ENCODE peak calls at places on chromosomes 7 and 10, in eight cellular contexts. One of them, this sample, is unnamed.

GRCh38 chr7:7354674-7355073 is 172.3 kb downstream of the C1GALT1 start:
- DNase-seq in AG04450: no peak
- DNase-seq in H9: no peak
- DNase-seq in psoas muscle: no peak
- DNase-seq in uterus: no peak
- DNase-seq in lung: no peak
- DNase-seq in CD8-positive, alpha-beta T cell: no peak
- DNase-seq in PC-3: peak
- DNase-seq in this sample: no peak

GRCh38 chr10:27822286-27822685 is 76.7 kb upstream of the MKX start:
- DNase-seq in lung: no peak
- DNase-seq in H9: no peak
- DNase-seq in uterus: no peak
- DNase-seq in psoas muscle: no peak
- DNase-seq in AG04450: peak
- DNase-seq in PC-3: no peak
- DNase-seq in CD8-positive, alpha-beta T cell: no peak
- DNase-seq in this sample: no peak

GRCh38 chr10:74683067-74683466 is 143.3 kb upstream of the KAT6B start:
- DNase-seq in psoas muscle: no peak
- DNase-seq in uterus: no peak
- DNase-seq in lung: no peak
- DNase-seq in CD8-positive, alpha-beta T cell: no peak
- DNase-seq in H9: no peak
- DNase-seq in AG04450: no peak
- DNase-seq in PC-3: no peak
- DNase-seq in this sample: no peak

GRCh38 chr7:108034586-108034985 is 31.6 kb upstream of the LAMB1 start:
- DNase-seq in CD8-positive, alpha-beta T cell: no peak
- DNase-seq in psoas muscle: no peak
- DNase-seq in lung: no peak
- DNase-seq in uterus: no peak
- DNase-seq in PC-3: no peak
- DNase-seq in AG04450: no peak
- DNase-seq in H9: no peak
- DNase-seq in this sample: no peak

GRCh38 chr7:150890853-150891584 is 38.7 kb downstream of the AOC1 start:
- DNase-seq in CD8-positive, alpha-beta T cell: no peak
- DNase-seq in H9: no peak
- DNase-seq in AG04450: no peak
- DNase-seq in uterus: no peak
- DNase-seq in psoas muscle: no peak
- DNase-seq in PC-3: no peak
- DNase-seq in lung: no peak
- DNase-seq in this sample: no peak

GRCh38 chr10:33258951-33259350 is 75.5 kb downstream of the NRP1 start:
- DNase-seq in psoas muscle: no peak
- DNase-seq in uterus: no peak
- DNase-seq in H9: no peak
- DNase-seq in PC-3: peak
- DNase-seq in AG04450: no peak
- DNase-seq in lung: no peak
- DNase-seq in CD8-positive, alpha-beta T cell: no peak
- DNase-seq in this sample: no peak

GRCh38 chr10:103504181-103504783 is 10.8 kb downstream of the NEURL1 start:
- DNase-seq in CD8-positive, alpha-beta T cell: peak
- DNase-seq in H9: no peak
- DNase-seq in AG04450: peak
- DNase-seq in PC-3: peak
- DNase-seq in psoas muscle: no peak
- DNase-seq in uterus: peak
- DNase-seq in lung: no peak
- DNase-seq in this sample: no peak

GRCh38 chr10:117544729-117545140 is 2.2 kb downstream of the EMX2 start:
- DNase-seq in PC-3: no peak
- DNase-seq in AG04450: no peak
- DNase-seq in uterus: no peak
- DNase-seq in lung: no peak
- DNase-seq in H9: peak
- DNase-seq in CD8-positive, alpha-beta T cell: no peak
- DNase-seq in psoas muscle: no peak
- DNase-seq in this sample: no peak

GRCh38 chr7:103447073-103447960 is 1.3 kb upstream of the SLC26A5 start:
- DNase-seq in PC-3: peak
- DNase-seq in psoas muscle: no peak
- DNase-seq in CD8-positive, alpha-beta T cell: no peak
- DNase-seq in lung: peak
- DNase-seq in H9: peak
- DNase-seq in uterus: no peak
- DNase-seq in AG04450: peak
- DNase-seq in this sample: peak

GRCh38 chr7:29627631-29628030 is 64.0 kb downstream of the PRR15 start:
- DNase-seq in uterus: no peak
- DNase-seq in psoas muscle: no peak
- DNase-seq in CD8-positive, alpha-beta T cell: no peak
- DNase-seq in H9: no peak
- DNase-seq in AG04450: no peak
- DNase-seq in PC-3: peak
- DNase-seq in lung: no peak
- DNase-seq in this sample: no peak

GRCh38 chr7:30459591-30460245 is 18.9 kb downstream of the NOD1 start:
- DNase-seq in AG04450: peak
- DNase-seq in uterus: peak
- DNase-seq in lung: no peak
- DNase-seq in CD8-positive, alpha-beta T cell: no peak
- DNase-seq in psoas muscle: no peak
- DNase-seq in H9: no peak
- DNase-seq in PC-3: peak
- DNase-seq in this sample: no peak

GRCh38 chr7:5750026-5750425 is 31.4 kb downstream of the RNF216 start:
- DNase-seq in H9: no peak
- DNase-seq in psoas muscle: no peak
- DNase-seq in PC-3: no peak
- DNase-seq in CD8-positive, alpha-beta T cell: no peak
- DNase-seq in lung: no peak
- DNase-seq in uterus: no peak
- DNase-seq in AG04450: no peak
- DNase-seq in this sample: no peak

GRCh38 chr7:121274467-121274866 is 54.3 kb upstream of the WNT16 start:
- DNase-seq in lung: no peak
- DNase-seq in uterus: no peak
- DNase-seq in CD8-positive, alpha-beta T cell: no peak
- DNase-seq in PC-3: no peak
- DNase-seq in H9: no peak
- DNase-seq in psoas muscle: no peak
- DNase-seq in AG04450: no peak
- DNase-seq in this sample: no peak

GRCh38 chr7:121273467-121274167 is 55.2 kb upstream of the WNT16 start:
- DNase-seq in H9: no peak
- DNase-seq in CD8-positive, alpha-beta T cell: no peak
- DNase-seq in uterus: no peak
- DNase-seq in AG04450: no peak
- DNase-seq in psoas muscle: no peak
- DNase-seq in lung: no peak
- DNase-seq in PC-3: no peak
- DNase-seq in this sample: no peak

GRCh38 chr7:121276276-121276675 is 52.5 kb upstream of the WNT16 start:
- DNase-seq in H9: no peak
- DNase-seq in AG04450: no peak
- DNase-seq in psoas muscle: no peak
- DNase-seq in lung: no peak
- DNase-seq in PC-3: no peak
- DNase-seq in uterus: no peak
- DNase-seq in CD8-positive, alpha-beta T cell: no peak
- DNase-seq in this sample: no peak

GRCh38 chr7:121278120-121279021 is 50.4 kb upstream of the WNT16 start:
- DNase-seq in CD8-positive, alpha-beta T cell: no peak
- DNase-seq in lung: no peak
- DNase-seq in uterus: no peak
- DNase-seq in psoas muscle: no peak
- DNase-seq in PC-3: peak
- DNase-seq in AG04450: no peak
- DNase-seq in H9: no peak
- DNase-seq in this sample: no peak

GRCh38 chr7:121275204-121275603 is 53.6 kb upstream of the WNT16 start:
- DNase-seq in H9: no peak
- DNase-seq in uterus: no peak
- DNase-seq in psoas muscle: no peak
- DNase-seq in PC-3: no peak
- DNase-seq in AG04450: no peak
- DNase-seq in CD8-positive, alpha-beta T cell: no peak
- DNase-seq in lung: no peak
- DNase-seq in this sample: peak
- TF ChIP-seq CTCF in H9: no peak
- TF ChIP-seq CTCF in uterus: no peak
- TF ChIP-seq CTCF in psoas muscle: no peak
- TF ChIP-seq CTCF in PC-3: no peak
- TF ChIP-seq CTCF in AG04450: no peak
- TF ChIP-seq CTCF in CD8-positive, alpha-beta T cell: no peak
- TF ChIP-seq CTCF in lung: no peak
- TF ChIP-seq CTCF in this sample: no peak

GRCh38 chr10:129078322-129078721 is 388.7 kb upstream of the MGMT start:
- DNase-seq in H9: no peak
- DNase-seq in uterus: no peak
- DNase-seq in lung: no peak
- DNase-seq in PC-3: no peak
- DNase-seq in psoas muscle: no peak
- DNase-seq in CD8-positive, alpha-beta T cell: no peak
- DNase-seq in AG04450: no peak
- DNase-seq in this sample: no peak

GRCh38 chr10:129075936-129076335 is 391.1 kb upstream of the MGMT start:
- DNase-seq in H9: no peak
- DNase-seq in uterus: no peak
- DNase-seq in psoas muscle: no peak
- DNase-seq in CD8-positive, alpha-beta T cell: no peak
- DNase-seq in lung: peak
- DNase-seq in PC-3: no peak
- DNase-seq in AG04450: no peak
- DNase-seq in this sample: no peak

GRCh38 chr10:129074939-129075338 is 392.1 kb upstream of the MGMT start:
- DNase-seq in AG04450: no peak
- DNase-seq in lung: peak
- DNase-seq in CD8-positive, alpha-beta T cell: no peak
- DNase-seq in PC-3: no peak
- DNase-seq in H9: no peak
- DNase-seq in uterus: no peak
- DNase-seq in psoas muscle: no peak
- DNase-seq in this sample: no peak

GRCh38 chr10:129079705-129080104 is 387.3 kb upstream of the MGMT start:
- DNase-seq in lung: peak
- DNase-seq in PC-3: no peak
- DNase-seq in psoas muscle: peak
- DNase-seq in H9: no peak
- DNase-seq in CD8-positive, alpha-beta T cell: no peak
- DNase-seq in AG04450: no peak
- DNase-seq in uterus: no peak
- DNase-seq in this sample: no peak

GRCh38 chr10:129078746-129079480 is 388.1 kb upstream of the MGMT start:
- DNase-seq in CD8-positive, alpha-beta T cell: no peak
- DNase-seq in H9: no peak
- DNase-seq in PC-3: no peak
- DNase-seq in AG04450: no peak
- DNase-seq in uterus: no peak
- DNase-seq in psoas muscle: no peak
- DNase-seq in lung: peak
- DNase-seq in this sample: no peak
- H3K27ac ChIP-seq in CD8-positive, alpha-beta T cell: no peak
- H3K27ac ChIP-seq in H9: no peak
- H3K27ac ChIP-seq in PC-3: no peak
- H3K27ac ChIP-seq in AG04450: no peak
- H3K27ac ChIP-seq in uterus: no peak
- H3K27ac ChIP-seq in psoas muscle: no peak
- H3K27ac ChIP-seq in lung: no peak
- H3K27ac ChIP-seq in this sample: no peak

DNA sequence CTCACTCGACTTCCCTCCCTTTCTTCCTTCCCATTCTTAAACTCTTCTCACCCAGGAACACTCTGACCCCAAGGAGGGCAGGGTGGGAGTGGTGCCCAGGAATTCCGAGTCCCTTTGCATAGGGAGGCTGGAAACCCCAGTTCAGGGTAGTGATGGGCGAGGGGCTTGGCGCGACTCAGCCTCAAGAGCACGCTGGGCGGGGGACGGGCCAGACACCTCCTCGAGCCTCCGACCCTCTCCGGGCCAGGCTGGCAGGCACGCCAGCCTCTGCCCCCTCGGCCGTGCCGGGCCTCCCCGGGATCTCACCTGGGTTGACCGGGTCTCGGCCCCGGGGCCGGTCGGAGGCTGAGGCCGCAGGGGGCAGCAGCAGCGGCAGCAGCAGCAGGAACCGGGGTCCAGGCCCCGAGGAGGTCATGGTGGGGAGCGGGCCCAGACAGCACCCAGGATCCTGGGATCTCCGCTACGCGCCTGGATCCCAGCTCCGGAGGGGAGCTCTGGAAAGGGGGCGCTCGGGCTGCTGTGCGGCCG is 457 bp downstream of the PLOD3 start:
- DNase-seq in uterus: no peak
- DNase-seq in CD8-positive, alpha-beta T cell: no peak
- DNase-seq in AG04450: no peak
- DNase-seq in H9: no peak
- DNase-seq in psoas muscle: no peak
- DNase-seq in PC-3: no peak
- DNase-seq in lung: no peak
- DNase-seq in this sample: no peak
- TF ChIP-seq CTCF in uterus: no peak
- TF ChIP-seq CTCF in CD8-positive, alpha-beta T cell: no peak
- TF ChIP-seq CTCF in AG04450: no peak
- TF ChIP-seq CTCF in H9: no peak
- TF ChIP-seq CTCF in psoas muscle: peak
- TF ChIP-seq CTCF in PC-3: no peak
- TF ChIP-seq CTCF in lung: no peak
- TF ChIP-seq CTCF in this sample: no peak

GRCh38 chr7:100730136-100730800 is 3.1 kb upstream of the ZAN start:
- DNase-seq in AG04450: no peak
- DNase-seq in lung: no peak
- DNase-seq in PC-3: no peak
- DNase-seq in psoas muscle: no peak
- DNase-seq in uterus: no peak
- DNase-seq in H9: no peak
- DNase-seq in CD8-positive, alpha-beta T cell: no peak
- DNase-seq in this sample: no peak

GRCh38 chr7:100723732-100724275 is 3.5 kb downstream of the EPO start:
- DNase-seq in uterus: no peak
- DNase-seq in psoas muscle: no peak
- DNase-seq in CD8-positive, alpha-beta T cell: no peak
- DNase-seq in PC-3: no peak
- DNase-seq in AG04450: no peak
- DNase-seq in H9: no peak
- DNase-seq in lung: no peak
- DNase-seq in this sample: peak

GRCh38 chr7:100722480-100723212 is 2.4 kb downstream of the EPO start:
- DNase-seq in uterus: no peak
- DNase-seq in psoas muscle: no peak
- DNase-seq in AG04450: no peak
- DNase-seq in CD8-positive, alpha-beta T cell: no peak
- DNase-seq in lung: no peak
- DNase-seq in H9: no peak
- DNase-seq in PC-3: no peak
- DNase-seq in this sample: peak

GRCh38 chr7:100728196-100728595 is 5.2 kb upstream of the ZAN start:
- DNase-seq in AG04450: no peak
- DNase-seq in CD8-positive, alpha-beta T cell: no peak
- DNase-seq in H9: no peak
- DNase-seq in PC-3: no peak
- DNase-seq in lung: no peak
- DNase-seq in psoas muscle: no peak
- DNase-seq in uterus: no peak
- DNase-seq in this sample: no peak

GRCh38 chr7:100726998-100727761 is 6.2 kb upstream of the ZAN start:
- DNase-seq in psoas muscle: no peak
- DNase-seq in AG04450: no peak
- DNase-seq in CD8-positive, alpha-beta T cell: no peak
- DNase-seq in H9: no peak
- DNase-seq in PC-3: peak
- DNase-seq in lung: no peak
- DNase-seq in uterus: peak
- DNase-seq in this sample: peak
- H3K27ac ChIP-seq in psoas muscle: no peak
- H3K27ac ChIP-seq in AG04450: peak
- H3K27ac ChIP-seq in CD8-positive, alpha-beta T cell: no peak
- H3K27ac ChIP-seq in H9: no peak
- H3K27ac ChIP-seq in PC-3: no peak
- H3K27ac ChIP-seq in lung: peak
- H3K27ac ChIP-seq in uterus: peak
- H3K27ac ChIP-seq in this sample: no peak

This sample was measured in right lobe of liver.